ENCODE peak calls at places on chromosome 7, in eight cellular contexts. One of them, this sample, is unnamed.

GRCh38 chr7:20931739-20932138 is 145.1 kb upstream of the SP8 start:
- DNase-seq in heart right ventricle: no peak
- DNase-seq in uterus: no peak
- DNase-seq in tibial artery: no peak
- DNase-seq in lower lobe of right lung: no peak
- DNase-seq in HL-60: no peak
- DNase-seq in stomach: no peak
- DNase-seq in A549: no peak
- DNase-seq in this sample: no peak

GRCh38 chr7:51467384-51468017 is 150.9 kb upstream of the COBL start:
- DNase-seq in heart right ventricle: no peak
- DNase-seq in uterus: no peak
- DNase-seq in tibial artery: no peak
- DNase-seq in lower lobe of right lung: no peak
- DNase-seq in HL-60: no peak
- DNase-seq in stomach: no peak
- DNase-seq in A549: no peak
- DNase-seq in this sample: no peak

GRCh38 chr7:70775570-70776156 is 356.3 kb upstream of the GALNT17 start:
- DNase-seq in heart right ventricle: no peak
- DNase-seq in uterus: no peak
- DNase-seq in tibial artery: no peak
- DNase-seq in lower lobe of right lung: no peak
- DNase-seq in HL-60: no peak
- DNase-seq in stomach: no peak
- DNase-seq in A549: peak
- DNase-seq in this sample: peak

GRCh38 chr7:50389961-50390360 is 60.2 kb downstream of the FIGNL1 start:
- DNase-seq in heart right ventricle: no peak
- DNase-seq in uterus: no peak
- DNase-seq in tibial artery: no peak
- DNase-seq in lower lobe of right lung: no peak
- DNase-seq in HL-60: no peak
- DNase-seq in stomach: no peak
- DNase-seq in A549: no peak
- DNase-seq in this sample: no peak

GRCh38 chr7:157690833-157691382 is 354.1 kb downstream of the DNAJB6 start:
- DNase-seq in heart right ventricle: peak
- DNase-seq in uterus: peak
- DNase-seq in tibial artery: peak
- DNase-seq in lower lobe of right lung: no peak
- DNase-seq in HL-60: no peak
- DNase-seq in stomach: peak
- DNase-seq in A549: no peak
- DNase-seq in this sample: peak

GRCh38 chr7:121440857-121441503 is 44.9 kb upstream of the FAM3C start:
- DNase-seq in heart right ventricle: peak
- DNase-seq in uterus: no peak
- DNase-seq in tibial artery: no peak
- DNase-seq in lower lobe of right lung: no peak
- DNase-seq in HL-60: no peak
- DNase-seq in stomach: no peak
- DNase-seq in A549: no peak
- DNase-seq in this sample: no peak

GRCh38 chr7:141889323-141889722 is 26.9 kb upstream of the OR9A4 start:
- DNase-seq in heart right ventricle: no peak
- DNase-seq in uterus: no peak
- DNase-seq in tibial artery: no peak
- DNase-seq in lower lobe of right lung: no peak
- DNase-seq in HL-60: peak
- DNase-seq in stomach: no peak
- DNase-seq in A549: no peak
- DNase-seq in this sample: no peak

GRCh38 chr7:6640246-6640721 is 3.2 kb downstream of the ZNF316 start:
- DNase-seq in heart right ventricle: peak
- DNase-seq in uterus: peak
- DNase-seq in tibial artery: no peak
- DNase-seq in lower lobe of right lung: no peak
- DNase-seq in HL-60: no peak
- DNase-seq in stomach: no peak
- DNase-seq in A549: peak
- DNase-seq in this sample: peak

GRCh38 chr7:137519964-137520363 is 176.4 kb upstream of the PTN start:
- DNase-seq in heart right ventricle: no peak
- DNase-seq in uterus: no peak
- DNase-seq in tibial artery: no peak
- DNase-seq in lower lobe of right lung: no peak
- DNase-seq in HL-60: no peak
- DNase-seq in stomach: no peak
- DNase-seq in A549: no peak
- DNase-seq in this sample: no peak

GRCh38 chr7:129343099-129343700 is 91.0 kb upstream of the STRIP2 start:
- DNase-seq in heart right ventricle: peak
- DNase-seq in uterus: no peak
- DNase-seq in tibial artery: no peak
- DNase-seq in lower lobe of right lung: no peak
- DNase-seq in HL-60: no peak
- DNase-seq in stomach: no peak
- DNase-seq in A549: peak
- DNase-seq in this sample: peak

GRCh38 chr7:2106920-2107319 is 125.8 kb downstream of the MAD1L1 start:
- DNase-seq in heart right ventricle: peak
- DNase-seq in uterus: peak
- DNase-seq in tibial artery: no peak
- DNase-seq in lower lobe of right lung: no peak
- DNase-seq in HL-60: no peak
- DNase-seq in stomach: no peak
- DNase-seq in A549: no peak
- DNase-seq in this sample: no peak

GRCh38 chr7:125661-126060 is 66.7 kb upstream of the FAM20C start:
- DNase-seq in heart right ventricle: no peak
- DNase-seq in uterus: no peak
- DNase-seq in tibial artery: no peak
- DNase-seq in lower lobe of right lung: no peak
- DNase-seq in HL-60: no peak
- DNase-seq in stomach: no peak
- DNase-seq in A549: peak
- DNase-seq in this sample: no peak

GRCh38 chr7:23114854-23115253 is 9.3 kb downstream of the KLHL7 start:
- DNase-seq in heart right ventricle: no peak
- DNase-seq in uterus: no peak
- DNase-seq in tibial artery: no peak
- DNase-seq in lower lobe of right lung: no peak
- DNase-seq in HL-60: no peak
- DNase-seq in stomach: no peak
- DNase-seq in A549: no peak
- DNase-seq in this sample: no peak

GRCh38 chr7:125046767-125047166 is 117.1 kb upstream of the POT1 start:
- DNase-seq in heart right ventricle: no peak
- DNase-seq in uterus: no peak
- DNase-seq in tibial artery: no peak
- DNase-seq in lower lobe of right lung: no peak
- DNase-seq in HL-60: no peak
- DNase-seq in stomach: no peak
- DNase-seq in A549: no peak
- DNase-seq in this sample: no peak

GRCh38 chr7:105698531-105698930 is 117.2 kb upstream of the EFCAB10 start:
- DNase-seq in heart right ventricle: no peak
- DNase-seq in uterus: no peak
- DNase-seq in tibial artery: no peak
- DNase-seq in lower lobe of right lung: no peak
- DNase-seq in HL-60: no peak
- DNase-seq in stomach: no peak
- DNase-seq in A549: no peak
- DNase-seq in this sample: no peak

GRCh38 chr7:107995184-107996071 is 7.5 kb downstream of the LAMB1 start:
- DNase-seq in heart right ventricle: peak
- DNase-seq in uterus: no peak
- DNase-seq in tibial artery: no peak
- DNase-seq in lower lobe of right lung: no peak
- DNase-seq in HL-60: no peak
- DNase-seq in stomach: no peak
- DNase-seq in A549: peak
- DNase-seq in this sample: peak

GRCh38 chr7:40586197-40586596 is 451.4 kb downstream of the SUGCT start:
- DNase-seq in heart right ventricle: no peak
- DNase-seq in uterus: no peak
- DNase-seq in tibial artery: no peak
- DNase-seq in lower lobe of right lung: no peak
- DNase-seq in HL-60: peak
- DNase-seq in stomach: no peak
- DNase-seq in A549: no peak
- DNase-seq in this sample: peak

GRCh38 chr7:134785842-134786241 is 6.4 kb downstream of the CALD1 start:
- DNase-seq in heart right ventricle: no peak
- DNase-seq in uterus: no peak
- DNase-seq in tibial artery: no peak
- DNase-seq in lower lobe of right lung: no peak
- DNase-seq in HL-60: no peak
- DNase-seq in stomach: no peak
- DNase-seq in A549: no peak
- DNase-seq in this sample: peak
- H3K4me3 ChIP-seq in heart right ventricle: no peak
- H3K4me3 ChIP-seq in uterus: no peak
- H3K4me3 ChIP-seq in tibial artery: peak
- H3K4me3 ChIP-seq in lower lobe of right lung: no peak
- H3K4me3 ChIP-seq in HL-60: no peak
- H3K4me3 ChIP-seq in stomach: no peak
- H3K4me3 ChIP-seq in A549: no peak
- H3K4me3 ChIP-seq in this sample: no peak

GRCh38 chr7:101244385-101245146 is at the start of gene FIS1:
- DNase-seq in heart right ventricle: peak
- DNase-seq in uterus: peak
- DNase-seq in tibial artery: peak
- DNase-seq in lower lobe of right lung: peak
- DNase-seq in HL-60: peak
- DNase-seq in stomach: peak
- DNase-seq in A549: peak
- DNase-seq in this sample: peak
- TF ChIP-seq CTCF in heart right ventricle: peak
- TF ChIP-seq CTCF in uterus: peak
- TF ChIP-seq CTCF in tibial artery: no peak
- TF ChIP-seq CTCF in lower lobe of right lung: peak
- TF ChIP-seq CTCF in HL-60: peak
- TF ChIP-seq CTCF in stomach: peak
- TF ChIP-seq CTCF in A549: peak
- TF ChIP-seq CTCF in this sample: peak

GRCh38 chr7:73830618-73830871 is 251 bp upstream of the CLDN4 start:
- DNase-seq in heart right ventricle: no peak
- DNase-seq in uterus: no peak
- DNase-seq in tibial artery: no peak
- DNase-seq in lower lobe of right lung: no peak
- DNase-seq in HL-60: no peak
- DNase-seq in stomach: no peak
- DNase-seq in A549: no peak
- DNase-seq in this sample: no peak
- H3K4me3 ChIP-seq in heart right ventricle: no peak
- H3K4me3 ChIP-seq in uterus: no peak
- H3K4me3 ChIP-seq in tibial artery: no peak
- H3K4me3 ChIP-seq in lower lobe of right lung: peak
- H3K4me3 ChIP-seq in HL-60: no peak
- H3K4me3 ChIP-seq in stomach: no peak
- H3K4me3 ChIP-seq in A549: no peak
- H3K4me3 ChIP-seq in this sample: no peak

GRCh38 chr7:24290004-24290641 is 6.1 kb downstream of the NPY start:
- DNase-seq in heart right ventricle: no peak
- DNase-seq in uterus: no peak
- DNase-seq in tibial artery: no peak
- DNase-seq in lower lobe of right lung: no peak
- DNase-seq in HL-60: peak
- DNase-seq in stomach: no peak
- DNase-seq in A549: peak
- DNase-seq in this sample: peak
- TF ChIP-seq CTCF in heart right ventricle: peak
- TF ChIP-seq CTCF in uterus: no peak
- TF ChIP-seq CTCF in tibial artery: peak
- TF ChIP-seq CTCF in lower lobe of right lung: peak
- TF ChIP-seq CTCF in HL-60: no peak
- TF ChIP-seq CTCF in stomach: no peak
- TF ChIP-seq CTCF in A549: peak
- TF ChIP-seq CTCF in this sample: peak

This sample was measured in fibroblast of pulmonary artery.